ENCODE peak calls at places on chromosomes 12 and 14, in five cellular contexts. A is heart left ventricle, G is glutamatergic neuron, P is mucosa of descending colon, Q is astrocyte of the cerebellum. R is an unnamed sample.

GRCh38 chr12:50101663-50102062 is 2.1 kb upstream of the GPD1 start:
- DNase-seq in A (no peak), G (no peak), P (no peak), Q (peak; percentile 41), R (no peak)

GRCh38 chr12:46110220-46110700 is 119.9 kb upstream of the SCAF11 start:
- DNase-seq in A (peak; percentile 67), G (no peak), P (peak; percentile 70), Q (no peak), R (no peak)

GRCh38 chr12:92871121-92871520 is 58.0 kb downstream of the EEA1 start:
- DNase-seq in A (no peak), G (no peak), P (no peak), Q (no peak), R (peak; percentile 8)

GRCh38 chr14:69424139-69424923 is 25.8 kb downstream of the SLC39A9 start:
- DNase-seq in A (no peak), G (no peak), P (no peak), Q (no peak), R (no peak)

GRCh38 chr12:80053048-80053790 is 46.1 kb upstream of the OTOGL start:
- DNase-seq in A (peak; percentile 62), G (no peak), P (peak; percentile 35), Q (peak; percentile 79), R (peak; percentile 77)

GRCh38 chr12:18153826-18154225 is 63.8 kb upstream of the RERGL start:
- DNase-seq in A (no peak), G (no peak), P (no peak), Q (no peak), R (no peak)

GRCh38 chr14:34460841-34461240 is 1.2 kb downstream of the SPTSSA start:
- DNase-seq in A (no peak), G (no peak), P (no peak), Q (peak; percentile 40), R (no peak)

GRCh38 chr12:66065623-66066022 is 64.9 kb downstream of the LLPH start:
- DNase-seq in A (no peak), G (no peak), P (no peak), Q (peak; percentile 53), R (no peak)

GRCh38 chr14:38047518-38047917 is 160.2 kb upstream of the SSTR1 start:
- DNase-seq in A (no peak), G (no peak), P (no peak), Q (peak; percentile 15), R (no peak)

GRCh38 chr14:65251213-65251612 is 148.9 kb upstream of the MAX start:
- DNase-seq in A (no peak), G (no peak), P (no peak), Q (peak; percentile 84), R (peak; percentile 87)

GRCh38 chr12:103771466-103771865 is 69.6 kb downstream of the NT5DC3 start:
- DNase-seq in A (no peak), G (no peak), P (no peak), Q (peak; percentile 31), R (no peak)

GRCh38 chr14:62002636-62003035 is 240.4 kb downstream of the SNAPC1 start:
- DNase-seq in A (no peak), G (no peak), P (no peak), Q (no peak), R (no peak)

GRCh38 chr14:30559638-30560071 is 697 bp downstream of the G2E3 start:
- DNase-seq in A (no peak), G (no peak), P (no peak), Q (peak; percentile 69), R (no peak)

GRCh38 chr14:63493246-63493645 is 49.9 kb downstream of the PPP2R5E start:
- DNase-seq in A (no peak), G (no peak), P (no peak), Q (no peak), R (no peak)
- TF ChIP-seq CTCF in A (no peak), G (no peak), P (no peak), Q (peak; percentile 25), R (peak; percentile 3)

DNA sequence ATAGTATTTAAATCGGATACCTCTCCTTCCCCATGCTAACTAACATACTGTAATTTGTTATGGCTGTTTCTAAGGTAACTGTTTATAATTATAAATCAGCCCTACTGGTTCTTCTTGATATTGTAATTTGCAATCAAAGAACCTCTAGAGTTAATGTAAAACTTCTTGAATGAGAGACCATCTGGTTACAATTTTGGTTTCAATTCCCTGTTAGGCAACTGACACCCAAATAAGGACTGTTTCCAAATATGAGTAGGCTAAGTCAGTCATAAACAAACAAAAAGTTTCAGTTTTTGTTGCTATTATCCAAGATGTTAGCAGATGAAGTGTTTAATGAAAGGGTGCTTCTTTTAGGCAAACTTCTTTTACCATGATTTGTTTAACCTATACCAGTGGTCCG is 120.2 kb upstream of the DNM1L start:
- DNase-seq in A (no peak), G (no peak), P (no peak), Q (no peak), R (peak; percentile 86)
- TF ChIP-seq CTCF in A (no peak), G (no peak), P (no peak), Q (no peak), R (no peak)

DNA sequence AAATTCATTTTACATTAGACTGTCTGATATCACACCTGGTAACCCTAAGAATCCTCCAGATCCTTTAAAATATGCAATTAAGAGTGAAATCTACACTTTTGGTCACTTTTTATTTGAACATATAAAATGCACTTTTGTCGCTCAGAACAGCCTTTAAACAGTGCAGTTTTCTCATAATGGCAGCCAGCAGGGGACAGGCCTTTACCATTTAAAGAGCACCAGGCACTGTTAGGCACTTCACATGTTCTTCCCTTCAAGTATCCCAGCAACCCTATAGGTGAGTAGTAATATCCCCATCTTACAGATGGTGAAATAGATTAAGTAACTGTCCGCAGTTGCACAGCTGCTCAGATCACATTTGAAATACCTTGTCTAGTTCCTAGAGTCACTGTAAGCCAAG is 11.3 kb upstream of the SAMD4A start:
- DNase-seq in A (no peak), G (no peak), P (no peak), Q (no peak), R (no peak)
- TF ChIP-seq CTCF in A (no peak), G (no peak), P (no peak), Q (peak; percentile 19), R (peak; percentile 15)

GRCh38 chr12:69998011-69998410 is 173.0 kb downstream of the MYRFL start:
- DNase-seq in A (no peak), G (no peak), P (no peak), Q (no peak), R (no peak)

GRCh38 chr12:69998922-69999321 is 173.9 kb downstream of the MYRFL start:
- DNase-seq in A (no peak), G (no peak), P (no peak), Q (no peak), R (no peak)

GRCh38 chr12:70002097-70002911 is 177.3 kb downstream of the MYRFL start:
- DNase-seq in A (peak; percentile 49), G (no peak), P (peak; percentile 51), Q (no peak), R (peak; percentile 7)

GRCh38 chr12:69996722-69997121 is 171.7 kb downstream of the MYRFL start:
- DNase-seq in A (no peak), G (no peak), P (no peak), Q (no peak), R (no peak)

DNA sequence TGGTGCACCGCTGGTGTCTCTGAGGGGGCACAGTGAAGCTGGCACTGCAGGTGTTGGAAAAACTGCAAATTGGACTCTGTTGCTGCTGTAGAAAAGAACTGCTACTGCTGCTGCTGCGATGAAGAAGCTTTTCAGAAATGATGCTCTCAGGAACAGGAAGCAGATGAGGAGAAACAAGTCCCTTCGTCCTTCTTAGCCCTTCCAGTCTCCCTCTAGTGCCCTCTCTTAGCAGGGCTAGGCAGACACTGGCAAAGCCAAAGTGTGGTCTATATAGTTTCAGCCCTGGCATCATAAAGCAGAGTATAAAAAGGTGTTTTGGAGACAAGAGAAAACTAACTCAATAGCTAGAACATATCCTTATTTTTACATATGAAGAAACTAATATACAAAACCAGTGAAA is 174.5 kb downstream of the MYRFL start:
- DNase-seq in A (no peak), G (no peak), P (no peak), Q (no peak), R (no peak)
- TF ChIP-seq CTCF in A (no peak), G (no peak), P (no peak), Q (no peak), R (no peak)

GRCh38 chr12:63907561-63907960 is 63.1 kb downstream of the SRGAP1 start:
- DNase-seq in A (no peak), G (no peak), P (no peak), Q (no peak), R (no peak)
- TF ChIP-seq CTCF in A (no peak), G (no peak), P (no peak), Q (no peak), R (no peak)

GRCh38 chr12:76049575-76050251 is 18.1 kb upstream of the PHLDA1 start:
- DNase-seq in A (no peak), G (no peak), P (no peak), Q (no peak), R (no peak)

GRCh38 chr12:76057316-76057715 is 25.7 kb upstream of the PHLDA1 start:
- DNase-seq in A (no peak), G (no peak), P (no peak), Q (no peak), R (no peak)

GRCh38 chr12:76060111-76060510 is 24.4 kb downstream of the NAP1L1 start:
- DNase-seq in A (no peak), G (no peak), P (no peak), Q (no peak), R (no peak)

GRCh38 chr12:76055393-76055792 is 23.8 kb upstream of the PHLDA1 start:
- DNase-seq in A (no peak), G (no peak), P (no peak), Q (no peak), R (no peak)
- TF ChIP-seq CTCF in A (no peak), G (peak; percentile 10), P (no peak), Q (no peak), R (no peak)